ENCODE peak calls at places on chromosomes 11 and 22, in four cellular contexts. O is GM20000, B is BJ, N is heart left ventricle. Z is an unnamed sample.

GRCh38 chr11:64234840-64235379 is 526 bp downstream of the VEGFB start:
- DNase-seq in B (no peak), N (peak), O (no peak), Z (no peak)

GRCh38 chr11:71563401-71563800 is 2.0 kb upstream of the KRTAP5-10 start:
- DNase-seq in B (no peak), N (no peak), O (peak), Z (peak)

GRCh38 chr11:123061403-123062157 is at the start of gene HSPA8:
- DNase-seq in O (no peak), B (no peak), N (peak), Z (no peak)

GRCh38 chr22:45537734-45538181 is 35.1 kb downstream of the FBLN1 start:
- DNase-seq in B (peak), O (no peak), N (peak), Z (no peak)

GRCh38 chr11:844693-845644 is 2.3 kb downstream of the TSPAN4 start:
- DNase-seq in B (peak), N (peak), O (peak), Z (peak)

GRCh38 chr11:3345736-3346135 is 33.2 kb downstream of the ZNF195 start:
- DNase-seq in N (no peak), O (no peak), B (no peak), Z (no peak)

GRCh38 chr11:63670738-63671321 is 346 bp downstream of the ATL3 start:
- DNase-seq in B (no peak), N (peak), O (peak), Z (peak)

GRCh38 chr22:36386351-36386899 is 1.3 kb downstream of the MYH9 start:
- DNase-seq in O (peak), B (no peak), N (no peak), Z (peak)

GRCh38 chr22:27583930-27584329 is 217.6 kb downstream of the MN1 start:
- DNase-seq in B (no peak), N (no peak), O (no peak), Z (no peak)

GRCh38 chr22:50473855-50474671 is 772 bp downstream of the SBF1 start:
- DNase-seq in O (no peak), N (peak), B (no peak), Z (no peak)

GRCh38 chr22:40654522-40655167 is 18.1 kb upstream of the MRTFA start:
- DNase-seq in O (no peak), B (peak), N (peak), Z (no peak)